ENCODE peak calls at places on chromosomes 7 and 10, in seven cellular contexts. B is stomach, C is HepG2, J is suprapubic skin, T is HCT116, W is K562, G is sigmoid colon. U is an unnamed sample.

GRCh38 chr7:38702002-38702535 is 70.9 kb upstream of the AMPH start:
- DNase-seq in B (no peak), C (no peak), J (no peak), T (no peak), W (no peak), G (no peak), U (no peak)

GRCh38 chr10:49200859-49201258 is 12.7 kb upstream of the TMEM273 start:
- DNase-seq in B (no peak), C (no peak), J (no peak), T (no peak), W (no peak), G (no peak), U (no peak)

GRCh38 chr10:91672021-91672608 is 39.2 kb upstream of the PPP1R3C start:
- DNase-seq in B (no peak), C (no peak), J (no peak), T (no peak), W (no peak), G (no peak), U (no peak)

GRCh38 chr10:113995201-113995600 is 48.5 kb upstream of the ADRB1 start:
- DNase-seq in B (no peak), C (no peak), J (no peak), T (no peak), W (no peak), G (no peak), U (no peak)

GRCh38 chr7:37353949-37354660 is 94.6 kb downstream of the ELMO1 start:
- DNase-seq in B (no peak), C (peak; percentile 24), J (no peak), T (no peak), W (no peak), G (no peak), U (no peak)

GRCh38 chr10:114714281-114714741 is 56.2 kb upstream of the ABLIM1 start:
- DNase-seq in B (peak; percentile 52), C (peak; percentile 81), J (no peak), T (no peak), W (no peak), G (no peak), U (peak; percentile 19)

GRCh38 chr7:151381083-151381332 is 28.8 kb downstream of the WDR86 start:
- DNase-seq in B (no peak), C (no peak), J (no peak), T (no peak), W (no peak), G (no peak), U (no peak)

GRCh38 chr10:27526242-27526641 is 22.1 kb downstream of the RAB18 start:
- DNase-seq in B (no peak), C (no peak), J (no peak), T (no peak), W (no peak), G (no peak), U (no peak)

GRCh38 chr10:104259999-104260774 is 5.5 kb downstream of the GSTO1 start:
- DNase-seq in B (no peak), C (no peak), J (no peak), T (no peak), W (no peak), G (no peak), U (no peak)

GRCh38 chr7:79434098-79434497 is 19.4 kb downstream of the MAGI2 start:
- DNase-seq in B (no peak), C (no peak), J (no peak), T (no peak), W (no peak), G (no peak), U (no peak)

GRCh38 chr7:153524070-153524601 is 528.1 kb upstream of the DPP6 start:
- DNase-seq in B (no peak), C (no peak), J (no peak), T (no peak), W (no peak), G (peak; percentile 96), U (no peak)

GRCh38 chr7:30869794-30870491 is 41.7 kb upstream of the AQP1 start:
- DNase-seq in B (no peak), C (no peak), J (no peak), T (no peak), W (no peak), G (no peak), U (no peak)

GRCh38 chr10:10605551-10606081 is 412.1 kb upstream of the CELF2 start:
- DNase-seq in B (no peak), C (no peak), J (peak; percentile 72), T (no peak), W (no peak), G (peak; percentile 69), U (peak; percentile 41)

GRCh38 chr10:131579251-131580071 is 267.9 kb upstream of the TCERG1L start:
- DNase-seq in B (peak; percentile 18), C (no peak), J (no peak), T (no peak), W (no peak), G (no peak), U (no peak)

GRCh38 chr7:28554791-28555471 is 142.6 kb downstream of the CREB5 start:
- DNase-seq in B (no peak), C (no peak), J (no peak), T (no peak), W (no peak), G (no peak), U (no peak)

GRCh38 chr10:49023071-49023470 is 83.4 kb upstream of the LRRC18 start:
- DNase-seq in B (no peak), C (no peak), J (no peak), T (no peak), W (no peak), G (no peak), U (no peak)

GRCh38 chr10:86970152-86970886 is 2.0 kb downstream of the ADIRF start:
- DNase-seq in B (peak; percentile 54), C (no peak), J (peak; percentile 94), T (peak; percentile 62), W (no peak), G (peak; percentile 95), U (peak; percentile 63)
- H3K27ac ChIP-seq in B (peak overlapping the region; percentile 93), C (no peak overlapping the region), J (peak overlapping the region; percentile 99), T (peak overlapping the region; percentile 95), W (no peak overlapping the region), G (peak overlapping the region; percentile 94), U (peak overlapping the region; percentile 97)

GRCh38 chr10:15426115-15426514 is 55.0 kb upstream of the FAM171A1 start:
- DNase-seq in B (no peak), C (no peak), J (no peak), T (no peak), W (no peak), G (no peak), U (no peak)
- TF ChIP-seq POLR2A in B (no peak), C (no peak), J (no peak), T (no peak), W (no peak), G (no peak), U (no peak)

GRCh38 chr7:69764071-69764470 is 165.8 kb downstream of the AUTS2 start:
- DNase-seq in B (no peak), C (no peak), J (no peak), T (no peak), W (no peak), G (no peak), U (no peak)
- TF ChIP-seq POLR2AphosphoS5 in B (no peak), C (no peak), J (no peak), T (no peak), W (no peak), G (no peak), U (no peak)

GRCh38 chr10:79492256-79492655 is 20.1 kb upstream of the EIF5AL1 start:
- DNase-seq in B (no peak), C (no peak), J (no peak), T (no peak), W (no peak), G (no peak), U (no peak)

GRCh38 chr10:79492839-79493238 is 19.5 kb upstream of the EIF5AL1 start:
- DNase-seq in B (no peak), C (no peak), J (no peak), T (no peak), W (no peak), G (no peak), U (no peak)

GRCh38 chr10:79488870-79489269 is 23.5 kb upstream of the EIF5AL1 start:
- DNase-seq in B (no peak), C (no peak), J (peak; percentile 47), T (no peak), W (no peak), G (no peak), U (no peak)

GRCh38 chr10:79490400-79491081 is 21.8 kb upstream of the EIF5AL1 start:
- DNase-seq in B (no peak), C (no peak), J (peak; percentile 52), T (no peak), W (peak; percentile 42), G (peak; percentile 90), U (no peak)

DNA sequence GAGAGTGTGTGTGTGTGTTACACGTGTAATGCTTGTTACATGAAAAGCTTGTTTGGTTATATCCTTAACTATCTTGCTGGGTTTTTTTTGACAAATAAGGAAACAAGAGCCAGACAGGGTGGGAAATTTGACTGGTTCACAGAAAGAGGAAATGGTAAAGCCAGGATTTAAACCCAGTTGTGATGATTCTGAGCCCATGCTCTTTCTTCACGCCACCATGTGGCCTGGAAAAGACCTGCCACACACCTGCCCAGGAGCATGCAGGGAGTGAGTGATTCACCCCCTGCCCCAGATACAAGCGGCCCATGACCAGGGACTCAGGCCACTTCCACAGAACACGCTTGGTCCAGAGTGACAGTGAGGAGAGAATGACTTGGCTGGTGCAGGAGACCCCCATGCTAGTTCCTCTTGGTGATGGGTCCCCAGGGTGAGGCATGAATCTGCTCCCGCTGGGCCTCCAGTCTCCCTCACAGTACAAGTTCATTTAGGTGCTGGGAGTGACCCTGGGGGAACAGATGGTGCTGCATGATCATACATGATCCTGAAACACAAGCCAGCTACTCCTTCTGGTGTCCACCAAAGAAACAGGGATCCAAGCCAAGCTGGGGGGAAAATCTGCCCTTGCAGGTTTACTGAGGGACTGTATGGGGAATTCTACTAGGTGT is 21.0 kb upstream of the EIF5AL1 start:
- DNase-seq in B (no peak), C (peak; percentile 20), J (peak; percentile 58), T (no peak), W (peak; percentile 67), G (no peak), U (no peak)
- H3K27ac ChIP-seq in B (no peak overlapping the region), C (no peak overlapping the region), J (no peak overlapping the region), T (no peak overlapping the region), W (no peak overlapping the region), G (peak overlapping the region; percentile 12), U (no peak overlapping the region)

U was measured in prostate gland.